ENCODE peak calls at places on chromosomes 16 and 17, in six cellular contexts. U, T, H, F, X and R are unnamed samples.

GRCh38 chr17:65668211-65668610 is 106.8 kb upstream of the AXIN2 start:
- DNase-seq in U (no peak), H (no peak), T (no peak), F (no peak), X (no peak), R (no peak)

GRCh38 chr17:59353106-59353854 is 21.8 kb downstream of the YPEL2 start:
- DNase-seq in F (no peak), X (no peak), H (no peak), T (no peak), U (no peak), R (no peak)

GRCh38 chr17:4859816-4860625 is 26.9 kb downstream of the MINK1 start:
- DNase-seq in F (no peak), X (no peak), T (no peak), H (no peak), U (no peak), R (no peak)

GRCh38 chr17:62775876-62776275 is 32.2 kb downstream of the MARCHF10 start:
- DNase-seq in T (no peak), F (no peak), X (no peak), H (no peak), U (peak; percentile 35), R (no peak)

GRCh38 chr17:76986318-76986717 is 118.1 kb downstream of the MGAT5B start:
- DNase-seq in H (no peak), U (no peak), X (no peak), F (peak; percentile 41), T (no peak), R (no peak)

GRCh38 chr17:78032166-78032565 is 73.7 kb downstream of the TNRC6C start:
- DNase-seq in X (peak; percentile 31), T (no peak), H (no peak), U (peak; percentile 76), F (no peak), R (no peak)

GRCh38 chr17:70394833-70395232 is 225.5 kb downstream of the KCNJ2 start:
- DNase-seq in T (no peak), F (no peak), U (no peak), X (no peak), H (no peak), R (no peak)

GRCh38 chr17:78937561-78937960 is 12.4 kb upstream of the TIMP2 start:
- DNase-seq in U (no peak), X (no peak), H (no peak), F (no peak), T (no peak), R (no peak)

GRCh38 chr16:79707867-79708266 is 107.3 kb upstream of the MAF start:
- DNase-seq in T (peak; percentile 30), U (no peak), X (no peak), F (no peak), H (peak; percentile 34), R (no peak)

GRCh38 chr17:78174870-78175642 is 6.7 kb downstream of the SYNGR2 start:
- DNase-seq in U (no peak), T (no peak), X (no peak), F (peak; percentile 33), H (no peak), R (no peak)

GRCh38 chr17:39548494-39548893 is 59.2 kb downstream of the NEUROD2 start:
- DNase-seq in H (no peak), F (no peak), U (no peak), T (no peak), X (no peak), R (no peak)

GRCh38 chr17:83041305-83041704 is 38.1 kb upstream of the METRNL start:
- DNase-seq in X (no peak), T (no peak), U (peak; percentile 4), H (no peak), F (no peak), R (no peak)

GRCh38 chr17:57892146-57892819 is 42.4 kb upstream of the MRPS23 start:
- DNase-seq in T (peak; percentile 94), X (peak; percentile 90), U (peak; percentile 84), F (peak; percentile 91), H (peak; percentile 90), R (no peak)

GRCh38 chr16:66741131-66741900 is 10.1 kb downstream of the DYNC1LI2 start:
- DNase-seq in U (peak; percentile 88), X (peak; percentile 94), F (no peak), T (peak; percentile 95), H (peak; percentile 98), R (peak; percentile 72)

GRCh38 chr16:2008009-2008526 is 1.6 kb downstream of the ZNF598 start:
- DNase-seq in F (no peak), X (peak; percentile 94), U (peak; percentile 34), T (no peak), H (no peak), R (no peak)

GRCh38 chr17:44372036-44372435 is 8.4 kb upstream of the FAM171A2 start:
- DNase-seq in U (no peak), H (no peak), X (no peak), F (no peak), T (no peak), R (no peak)

GRCh38 chr17:76638263-76638662 is 5.3 kb downstream of the ST6GALNAC1 start:
- DNase-seq in X (no peak), T (no peak), H (no peak), F (no peak), U (no peak), R (no peak)

GRCh38 chr17:19533718-19534561 is at the start of gene SLC47A1:
- DNase-seq in X (peak; percentile 25), U (no peak), H (no peak), F (peak; percentile 67), T (peak; percentile 73), R (no peak)

DNA sequence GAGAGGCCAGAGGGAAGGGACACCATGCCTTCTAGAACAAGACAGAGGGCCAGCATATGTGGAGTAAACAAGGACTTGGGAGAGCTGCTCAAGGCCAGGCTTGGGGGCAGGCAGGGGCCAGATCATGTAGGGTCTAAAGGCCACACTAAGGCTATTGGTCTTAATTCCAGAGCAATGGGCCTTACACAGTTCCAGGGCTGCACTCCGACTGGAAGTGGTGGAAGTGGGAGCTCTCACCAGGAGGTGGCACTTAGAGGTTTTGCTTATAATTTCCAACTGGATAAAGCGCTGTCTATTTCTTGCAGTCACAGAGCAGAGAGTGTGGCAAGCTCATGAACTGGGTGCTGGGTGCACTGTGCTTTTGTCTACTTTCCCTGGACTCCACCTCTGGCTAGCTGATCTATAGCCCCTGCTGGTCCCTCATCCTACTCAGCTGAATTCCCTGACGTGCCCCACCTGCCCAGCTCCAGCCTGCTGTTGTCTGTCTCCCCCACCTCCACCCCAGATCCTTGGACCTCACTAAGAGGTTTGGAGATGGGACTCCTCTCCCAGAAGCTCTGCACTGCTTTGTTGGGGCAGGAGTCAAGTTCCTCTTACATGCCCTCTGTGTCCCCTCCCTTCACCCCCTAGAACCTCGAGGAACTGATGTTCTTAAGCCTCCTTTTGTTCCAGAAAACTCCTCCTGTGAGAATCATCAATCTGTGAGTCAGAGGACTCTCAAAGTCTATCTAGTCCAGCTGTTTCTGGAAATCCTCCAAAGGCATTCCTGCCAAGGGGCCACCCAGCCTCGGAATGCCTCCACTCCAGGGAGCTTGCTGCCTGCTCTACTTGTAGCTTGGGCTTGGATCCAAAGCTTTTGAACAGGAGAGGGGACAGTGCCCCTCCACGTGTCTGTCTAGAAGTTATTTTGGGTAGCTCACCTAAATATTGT is 48.1 kb upstream of the KSR1 start:
- DNase-seq in X (peak; percentile 60), F (peak; percentile 37), U (peak; percentile 51), H (no peak), T (peak; percentile 69), R (no peak)
- TF ChIP-seq CTCF in X (no peak), F (no peak), U (no peak), H (peak; percentile 10), T (no peak), R (no peak)

GRCh38 chr17:510223-510917 is 157.8 kb upstream of the RPH3AL start:
- DNase-seq in F (no peak), U (peak; percentile 17), H (no peak), X (no peak), T (no peak), R (no peak)

GRCh38 chr17:511833-512251 is 159.2 kb upstream of the RPH3AL start:
- DNase-seq in X (peak; percentile 64), H (no peak), T (no peak), F (no peak), U (peak; percentile 6), R (no peak)

GRCh38 chr17:512311-512710 is 159.7 kb upstream of the RPH3AL start:
- DNase-seq in T (no peak), F (no peak), U (no peak), H (no peak), X (no peak), R (no peak)

GRCh38 chr17:512926-513325 is 160.3 kb upstream of the RPH3AL start:
- DNase-seq in H (no peak), X (peak; percentile 94), F (no peak), T (peak; percentile 55), U (peak; percentile 11), R (no peak)

DNA sequence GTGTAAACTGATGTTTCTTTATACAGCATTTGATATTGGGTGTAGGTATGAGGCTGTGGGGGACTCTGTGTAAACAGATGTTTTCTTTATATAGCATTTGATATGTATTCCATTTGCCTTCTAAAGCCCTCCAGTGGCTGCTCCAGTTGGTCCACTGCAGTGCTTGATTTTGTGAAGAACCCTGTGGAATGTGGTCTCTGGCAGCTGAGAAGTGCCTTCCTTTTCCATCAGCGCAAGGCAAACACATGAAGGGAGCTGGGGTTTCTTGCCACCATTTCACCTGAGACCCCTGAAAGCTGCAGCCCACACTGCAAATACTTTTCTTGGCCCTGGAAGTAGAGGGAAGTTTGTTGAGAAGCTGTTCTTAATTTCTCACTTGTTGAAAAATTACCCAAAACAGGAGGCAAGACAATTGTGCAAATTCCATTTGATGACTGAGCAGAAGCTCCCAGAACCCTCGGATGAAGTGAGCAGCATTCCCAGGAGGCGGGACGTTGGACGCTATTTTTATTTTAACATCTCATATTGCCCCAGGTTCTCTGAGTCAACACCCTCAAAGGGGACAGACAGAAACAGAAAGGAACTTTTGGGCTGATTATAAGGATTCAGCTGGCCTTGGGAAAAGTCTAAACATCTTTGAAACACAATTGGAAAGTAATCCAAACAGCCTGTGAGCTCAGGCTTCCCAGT is 158.5 kb upstream of the RPH3AL start:
- DNase-seq in F (no peak), T (no peak), H (peak; percentile 33), X (peak; percentile 72), U (peak; percentile 82), R (no peak)
- H3K4me3 ChIP-seq in F (no peak overlapping the region), T (no peak overlapping the region), H (no peak overlapping the region), X (no peak overlapping the region), U (no peak overlapping the region), R (no peak overlapping the region)

GRCh38 chr17:10772425-10773380 is 31.2 kb downstream of the TMEM238L start:
- DNase-seq in X (peak; percentile 4), U (peak; percentile 15), T (no peak), H (no peak), F (peak; percentile 82), R (no peak)
- TF ChIP-seq CTCF in X (peak; percentile 55), U (peak; percentile 29), T (peak; percentile 52), H (no peak), F (peak; percentile 82), R (peak; percentile 71)

DNA sequence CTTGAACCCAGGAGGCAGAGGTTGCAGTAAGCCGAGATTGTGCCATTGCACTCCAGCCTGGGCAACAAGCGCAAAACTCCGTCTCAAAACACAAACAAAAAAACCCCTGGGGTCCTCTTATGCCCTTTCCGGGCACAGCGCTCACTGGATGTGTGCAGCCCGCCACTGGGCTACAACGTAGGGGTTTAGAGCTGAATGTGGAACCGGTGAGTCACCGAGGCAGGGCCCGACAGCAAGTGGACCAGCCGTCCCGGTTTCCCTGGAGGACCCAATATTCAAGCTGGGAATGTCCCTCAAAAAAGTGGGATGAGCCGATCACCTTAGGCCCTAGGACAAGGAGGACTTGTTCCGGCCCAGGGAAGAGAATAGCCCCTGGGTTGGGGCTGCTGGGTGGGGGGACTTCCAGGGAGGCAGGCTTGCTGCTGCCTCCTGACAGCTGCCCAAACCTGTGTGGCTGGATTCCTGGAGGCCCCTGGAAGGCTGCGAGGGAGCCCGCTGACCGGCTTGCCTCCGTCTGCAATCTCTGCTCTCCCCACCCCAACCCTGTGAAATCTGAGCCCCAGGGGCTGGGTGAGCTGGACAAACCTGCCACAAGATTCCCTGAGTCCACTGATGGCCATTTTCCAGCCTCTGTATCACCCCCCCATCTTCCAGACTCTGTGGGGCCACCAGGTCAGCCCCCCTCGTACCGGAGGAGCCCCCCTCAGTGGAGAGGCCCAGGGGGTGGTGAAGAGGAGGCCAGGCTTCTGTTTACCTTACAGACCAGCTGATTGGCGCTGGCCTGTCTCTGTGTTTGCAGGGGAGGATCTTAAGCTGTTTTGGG is 2.9 kb upstream of the CLDN9 start:
- DNase-seq in H (no peak), U (peak; percentile 9), X (no peak), F (peak; percentile 73), T (no peak), R (no peak)
- H3K4me3 ChIP-seq in H (no peak overlapping the region), U (no peak overlapping the region), X (no peak overlapping the region), F (peak overlapping the region; percentile 14), T (no peak overlapping the region), R (no peak overlapping the region)